ENCODE peak calls at places on chromosomes 16 and 17, in nine cellular contexts. W is activated T-cell treated with anti-CD3 and anti-CD28 coated beads, Interleukin-2, amount 50 U/mL, for 48 hours; I is iris pigment epithelial cell; C is sigmoid colon; T is renal cortical epithelial cell; K is MCF 10A; B is NCI-H1092; X is HFF-Myc; A is stimulated activated CD8-positive, alpha-beta memory T cell treated with anti-CD3 and anti-CD28 coated beads, Interleukin-12 subunit alpha, Interleukin-12 subunit beta, amount 100 ng/mL, for 1 hour. L is an unnamed sample.

GRCh38 chr16:4111748-4112696 is 4.2 kb downstream of the ADCY9 start:
- DNase-seq in W (no peak), I (peak; percentile 56), C (no peak), T (no peak), K (peak; percentile 34), B (no peak), X (no peak), A (no peak), L (no peak)

GRCh38 chr16:47490471-47490870 is 29.3 kb downstream of the PHKB start:
- DNase-seq in W (no peak), I (no peak), C (no peak), T (no peak), K (no peak), B (no peak), X (no peak), A (no peak), L (no peak)

GRCh38 chr17:40122466-40122943 is 734 bp downstream of the MSL1 start:
- DNase-seq in W (peak; percentile 39), I (peak; percentile 65), C (peak; percentile 85), T (no peak), K (peak; percentile 30), B (no peak), X (no peak), A (no peak), L (no peak)

GRCh38 chr17:82412535-82413520 is 5.3 kb upstream of the HEXD start:
- DNase-seq in W (no peak), I (no peak), C (no peak), T (no peak), K (no peak), B (peak; percentile 86), X (no peak), A (no peak), L (no peak)

GRCh38 chr16:66512589-66513404 is 37.1 kb downstream of the TK2 start:
- DNase-seq in W (no peak), I (peak; percentile 78), C (peak; percentile 63), T (peak; percentile 43), K (peak; percentile 70), B (no peak), X (no peak), A (no peak), L (no peak)

GRCh38 chr16:83994087-83994486 is 26.0 kb downstream of the NECAB2 start:
- DNase-seq in W (no peak), I (peak; percentile 98), C (no peak), T (peak; percentile 96), K (peak; percentile 96), B (no peak), X (peak; percentile 39), A (no peak), L (peak; percentile 61)

GRCh38 chr16:80585764-80586163 is 45.0 kb downstream of the DYNLRB2 start:
- DNase-seq in W (no peak), I (no peak), C (no peak), T (no peak), K (no peak), B (no peak), X (no peak), A (no peak), L (no peak)

GRCh38 chr17:9898812-9899211 is 6.3 kb downstream of the RCVRN start:
- DNase-seq in W (no peak), I (no peak), C (peak; percentile 55), T (no peak), K (no peak), B (no peak), X (no peak), A (no peak), L (no peak)

GRCh38 chr16:89366561-89367537 is 123.5 kb downstream of the ANKRD11 start:
- DNase-seq in W (no peak), I (no peak), C (no peak), T (no peak), K (no peak), B (no peak), X (no peak), A (no peak), L (no peak)

L was measured in AG04450.